ENCODE peak calls at places on chromosomes 6 and 20, in seven cellular contexts. B is neuronal stem cell, Q is IMR-90, V is mesendoderm, I is mesenchymal stem cell, Y is H1, N is trophoblast cell. P is an unnamed sample. For H3K4me1, the result is how much of the 10 kb centered on the place peaks cover.

GRCh38 chr6:84166395-84166794 is 61.0 kb downstream of the CEP162 start:
- DNase-seq in B (no peak), Q (no peak), V (no peak), I (no peak), Y (no peak), N (no peak), P (no peak)

GRCh38 chr6:26388441-26388840 is 5.5 kb downstream of the BTN2A2 start:
- DNase-seq in B (no peak), Q (peak), V (no peak), I (peak), Y (no peak), N (no peak), P (no peak)

GRCh38 chr6:132511836-132512230 is 1.1 kb downstream of the STX7 start:
- DNase-seq in B (no peak), Q (no peak), V (no peak), I (no peak), Y (no peak), N (no peak), P (no peak)

GRCh38 chr6:81144346-81144745 is 608.1 kb downstream of the TENT5A start:
- DNase-seq in B (no peak), Q (peak), V (no peak), I (no peak), Y (no peak), N (peak), P (no peak)

GRCh38 chr6:33197431-33198048 is 2.9 kb downstream of the RXRB start:
- DNase-seq in B (no peak), Q (peak), V (peak), I (peak), Y (no peak), N (peak), P (peak)

GRCh38 chr6:3882865-3883264 is 33.7 kb downstream of the FAM50B start:
- DNase-seq in B (no peak), Q (peak), V (no peak), I (peak), Y (no peak), N (peak), P (no peak)

GRCh38 chr20:56003966-56004365 is 1.4 kb downstream of the CBLN4 start:
- DNase-seq in B (peak), Q (no peak), V (peak), I (no peak), Y (no peak), N (no peak), P (peak)

GRCh38 chr6:43911625-43912577 is 141.9 kb downstream of the VEGFA start:
- DNase-seq in B (no peak), Q (no peak), V (peak), I (no peak), Y (peak), N (no peak), P (no peak)

GRCh38 chr6:157791461-157791860 is 31.6 kb upstream of the SNX9 start:
- DNase-seq in B (no peak), Q (no peak), V (no peak), I (no peak), Y (no peak), N (no peak), P (no peak)

GRCh38 chr6:164151161-164151728 is 736.7 kb downstream of the QKI start:
- DNase-seq in B (peak), Q (no peak), V (peak), I (no peak), Y (no peak), N (no peak), P (no peak)

GRCh38 chr6:11096109-11096508 is 2.5 kb downstream of the SMIM13 start:
- DNase-seq in B (no peak), Q (peak), V (peak), I (peak), Y (no peak), N (peak), P (peak)

GRCh38 chr6:119895626-119896025 is 546.1 kb upstream of the MAN1A1 start:
- DNase-seq in B (no peak), Q (no peak), V (peak), I (no peak), Y (no peak), N (peak), P (no peak)

GRCh38 chr20:63023836-63024571 is 17.2 kb upstream of the BHLHE23 start:
- DNase-seq in B (no peak), Q (no peak), V (no peak), I (no peak), Y (no peak), N (no peak), P (peak)

GRCh38 chr6:142013286-142013685 is 119.4 kb upstream of the GJE1 start:
- DNase-seq in B (no peak), Q (peak), V (no peak), I (peak), Y (no peak), N (no peak), P (no peak)

GRCh38 chr6:115468272-115469005 is 592.3 kb downstream of the FRK start:
- DNase-seq in B (no peak), Q (no peak), V (peak), I (no peak), Y (no peak), N (no peak), P (no peak)

GRCh38 chr6:159829515-159829914 is 29.4 kb downstream of the PNLDC1 start:
- DNase-seq in B (no peak), Q (peak), V (no peak), I (no peak), Y (no peak), N (no peak), P (no peak)

GRCh38 chr6:76262240-76262639 is 189.8 kb upstream of the IMPG1 start:
- DNase-seq in B (no peak), Q (no peak), V (no peak), I (no peak), Y (no peak), N (no peak), P (no peak)

GRCh38 chr6:4346659-4347333 is 211.4 kb upstream of the ECI2 start:
- DNase-seq in B (no peak), Q (peak), V (peak), I (peak), Y (no peak), N (no peak), P (peak)

GRCh38 chr6:3032986-3033385 is 33.3 kb downstream of the NQO2 start:
- DNase-seq in B (no peak), Q (peak), V (no peak), I (no peak), Y (no peak), N (no peak), P (no peak)

GRCh38 chr6:11008821-11009220 is 35.3 kb downstream of the ELOVL2 start:
- DNase-seq in B (no peak), Q (peak), V (no peak), I (peak), Y (no peak), N (no peak), P (no peak)

GRCh38 chr6:16518265-16518664 is 243.0 kb downstream of the ATXN1 start:
- DNase-seq in B (no peak), Q (no peak), V (peak), I (no peak), Y (no peak), N (no peak), P (no peak)

GRCh38 chr6:72947534-72947933 is 277.8 kb downstream of the KHDC1L start:
- DNase-seq in B (no peak), Q (no peak), V (no peak), I (no peak), Y (no peak), N (no peak), P (no peak)

GRCh38 chr6:111423960-111424846 is 58.8 kb downstream of the REV3L start:
- DNase-seq in B (no peak), Q (peak), V (no peak), I (peak), Y (no peak), N (no peak), P (no peak)

GRCh38 chr6:17930321-17930993 is 57.0 kb downstream of the KIF13A start:
- DNase-seq in B (no peak), Q (peak), V (no peak), I (peak), Y (no peak), N (peak), P (no peak)

GRCh38 chr6:127207591-127208120 is 59.0 kb upstream of the RNF146 start:
- DNase-seq in B (no peak), Q (peak), V (no peak), I (no peak), Y (no peak), N (no peak), P (no peak)

DNA sequence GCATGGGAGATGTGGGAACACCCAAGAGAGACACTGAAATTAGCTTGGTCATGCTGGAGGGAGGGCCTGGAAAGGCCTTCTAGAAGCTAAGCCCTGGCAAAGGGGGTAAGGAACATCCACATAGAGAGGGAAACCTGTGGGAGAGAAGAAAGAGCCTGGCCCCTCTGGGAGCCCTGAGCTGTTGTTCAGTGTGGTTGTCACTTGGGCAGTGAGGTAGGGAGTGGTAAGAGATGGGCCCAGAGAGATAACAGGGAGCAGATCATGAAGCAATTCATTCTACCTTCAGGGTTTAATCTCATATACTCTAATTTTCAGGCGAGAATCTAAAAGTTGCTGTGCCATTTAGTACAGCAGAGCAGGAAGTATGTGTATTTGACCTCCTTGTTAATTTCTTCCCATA is 30.6 kb downstream of the CLIC5 start:
- DNase-seq in B (no peak), Q (no peak), V (no peak), I (no peak), Y (no peak), N (no peak), P (no peak)
- H4K8ac ChIP-seq in B (no peak), Q (no peak), V (no peak), I (no peak), Y (no peak), N (no peak), P (no peak)

GRCh38 chr6:135025175-135025574 is 29.4 kb downstream of the HBS1L start:
- DNase-seq in B (no peak), Q (no peak), V (no peak), I (no peak), Y (no peak), N (no peak), P (no peak)
- H3K4me1 ChIP-seq in B (under half), Q (under half), V (under half), I (under half), Y (under half), N (under half), P (under half)

GRCh38 chr6:54876365-54876764 is 29.8 kb downstream of the FAM83B start:
- DNase-seq in B (no peak), Q (no peak), V (no peak), I (no peak), Y (no peak), N (peak), P (no peak)
- H4K8ac ChIP-seq in B (no peak), Q (no peak), V (no peak), I (no peak), Y (no peak), N (no peak), P (no peak)

DNA sequence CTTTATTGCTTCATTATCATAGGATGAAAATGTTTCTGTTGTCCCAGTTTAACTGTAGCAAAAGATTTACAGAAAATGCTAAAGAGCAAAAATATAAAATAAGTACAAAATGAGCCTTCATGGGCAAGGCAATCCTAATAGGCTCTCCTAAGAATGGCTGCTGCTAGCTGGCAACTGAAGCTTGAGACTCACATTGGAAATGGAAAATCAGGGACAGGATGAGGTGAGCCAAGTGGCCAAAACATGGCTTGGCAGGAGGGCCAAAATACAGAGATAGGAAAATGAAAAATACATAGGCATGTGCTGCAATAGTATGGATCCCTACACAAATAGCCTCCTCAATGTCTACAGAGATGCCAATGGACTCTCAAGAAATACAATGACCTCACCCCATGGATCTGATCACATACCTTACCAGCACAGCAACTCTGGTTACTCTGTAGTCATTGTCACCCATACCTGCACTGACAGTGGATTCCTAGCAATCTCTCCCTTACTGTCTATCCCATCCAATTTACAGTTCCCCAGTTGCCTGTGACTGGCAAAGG is 105.4 kb downstream of the DST start:
- DNase-seq in B (no peak), Q (no peak), V (peak), I (no peak), Y (no peak), N (no peak), P (no peak)
- H3K4me1 ChIP-seq in B (under half), Q (under half), V (under half), I (under half), Y (under half), N (under half), P (under half)

DNA sequence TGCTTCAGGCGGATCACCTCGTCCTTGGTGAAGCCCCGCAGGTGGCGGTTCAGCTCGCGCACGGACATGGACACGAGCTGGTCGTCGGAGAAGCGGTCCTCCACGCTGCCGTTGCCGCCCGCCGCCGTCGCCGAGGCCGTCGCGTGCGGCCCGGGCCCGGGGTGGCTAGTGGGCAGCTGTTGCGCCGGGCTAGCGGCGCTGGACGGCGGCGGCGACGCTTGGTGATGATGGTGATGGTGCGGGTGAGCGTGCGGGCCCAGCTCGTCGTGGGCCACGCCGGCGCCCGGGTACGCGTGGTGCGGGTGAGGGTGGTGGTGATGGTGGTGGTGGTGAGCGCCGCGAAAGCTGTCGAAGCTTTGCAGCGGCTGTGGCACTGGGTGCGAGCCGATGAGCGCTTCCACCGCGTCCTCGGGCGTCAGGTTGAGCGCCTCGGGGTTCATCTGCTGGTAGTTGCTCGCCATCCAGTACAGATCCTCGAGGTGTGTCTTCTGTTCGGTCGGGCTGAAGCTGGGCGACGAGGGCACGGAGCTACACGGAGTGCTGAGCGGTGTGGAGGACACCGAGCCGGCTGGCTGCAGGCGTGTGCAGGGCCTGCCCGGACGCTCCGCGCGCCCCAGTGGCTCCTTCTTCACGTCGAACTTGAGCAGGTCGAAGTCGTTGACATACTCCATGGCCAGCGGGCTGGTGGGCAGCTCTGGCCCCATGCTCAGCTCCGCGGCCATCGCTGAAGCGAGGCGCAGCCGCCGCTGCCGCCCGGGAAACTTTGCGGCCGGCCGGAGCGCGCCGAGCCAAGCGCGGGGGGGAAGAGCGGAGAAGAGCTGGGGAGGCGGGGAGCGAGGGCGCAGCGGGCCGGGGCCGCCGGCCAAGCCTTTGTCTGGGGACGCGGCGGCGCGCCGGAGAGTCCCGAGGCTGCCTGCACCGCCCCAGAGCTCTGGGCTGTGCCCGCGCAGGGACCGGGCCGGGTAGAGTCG is 622 bp downstream of the MAFB start:
- DNase-seq in B (no peak), Q (peak), V (no peak), I (peak), Y (no peak), N (no peak), P (peak)
- H4K8ac ChIP-seq in B (no peak), Q (no peak), V (no peak), I (peak), Y (peak), N (no peak), P (no peak)

GRCh38 chr20:53923745-53924369 is 146.5 kb downstream of the BCAS1 start:
- DNase-seq in B (no peak), Q (no peak), V (no peak), I (no peak), Y (no peak), N (no peak), P (no peak)

GRCh38 chr20:53925651-53926401 is 144.6 kb downstream of the BCAS1 start:
- DNase-seq in B (no peak), Q (no peak), V (no peak), I (no peak), Y (no peak), N (no peak), P (no peak)

GRCh38 chr20:53929399-53929798 is 141.0 kb downstream of the BCAS1 start:
- DNase-seq in B (no peak), Q (no peak), V (no peak), I (no peak), Y (no peak), N (no peak), P (no peak)

GRCh38 chr20:53927990-53928389 is 142.4 kb downstream of the BCAS1 start:
- DNase-seq in B (no peak), Q (no peak), V (no peak), I (no peak), Y (no peak), N (no peak), P (no peak)

GRCh38 chr20:53926428-53927028 is 143.9 kb downstream of the BCAS1 start:
- DNase-seq in B (no peak), Q (peak), V (peak), I (peak), Y (no peak), N (peak), P (no peak)
- H3K4me1 ChIP-seq in B (under half), Q (under half), V (under half), I (under half), Y (under half), N (under half), P (under half)

GRCh38 chr6:101203664-101204063 is 189.8 kb upstream of the GRIK2 start:
- DNase-seq in B (no peak), Q (no peak), V (no peak), I (no peak), Y (no peak), N (no peak), P (no peak)

GRCh38 chr6:101202975-101203374 is 190.5 kb upstream of the GRIK2 start:
- DNase-seq in B (no peak), Q (no peak), V (no peak), I (no peak), Y (no peak), N (no peak), P (no peak)

GRCh38 chr6:101212640-101213039 is 180.9 kb upstream of the GRIK2 start:
- DNase-seq in B (no peak), Q (no peak), V (no peak), I (no peak), Y (no peak), N (no peak), P (no peak)

DNA sequence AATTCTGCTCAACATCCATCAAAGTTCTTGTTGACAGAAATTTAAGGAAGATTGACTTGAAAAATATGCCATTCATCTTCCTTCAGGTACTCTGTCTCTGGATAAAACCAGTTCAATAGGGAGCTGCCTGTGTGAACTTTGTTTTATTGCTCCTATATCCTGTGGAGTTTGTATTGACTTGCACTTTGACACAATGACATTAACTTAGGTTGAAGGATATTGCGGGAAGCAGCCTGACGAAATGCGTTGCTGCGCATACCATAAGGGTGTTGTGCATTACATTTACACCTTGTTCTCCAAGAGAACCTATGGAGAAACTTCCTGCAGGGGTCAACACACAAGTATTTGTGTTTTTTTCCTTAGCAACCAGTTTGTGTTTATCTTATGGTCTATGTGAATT is 185.4 kb upstream of the GRIK2 start:
- DNase-seq in B (no peak), Q (no peak), V (peak), I (peak), Y (no peak), N (peak), P (no peak)
- H4K8ac ChIP-seq in B (no peak), Q (no peak), V (no peak), I (no peak), Y (no peak), N (no peak), P (no peak)